ENCODE peak calls at places on chromosome 21, in four cellular contexts. One of them, this sample, is unnamed.
A peak's percentile ranks its signal among the peaks of the same experiment; 100 is the strongest.

GRCh38 chr21:41460578-41461527 is 34.8 kb downstream of the MX1 start:
- DNase-seq in mesendoderm: peak; percentile 75
- DNase-seq in IMR-90: peak; percentile 72
- DNase-seq in H9: peak; percentile 77
- DNase-seq in this sample: peak; percentile 32

GRCh38 chr21:35309316-35309715 is 260.2 kb upstream of the RUNX1 start:
- DNase-seq in mesendoderm: no peak
- DNase-seq in IMR-90: no peak
- DNase-seq in H9: no peak
- DNase-seq in this sample: no peak

GRCh38 chr21:16305686-16306085 is 575.9 kb downstream of the USP25 start:
- DNase-seq in mesendoderm: peak; percentile 32
- DNase-seq in IMR-90: no peak
- DNase-seq in H9: no peak
- DNase-seq in this sample: peak; percentile 32

GRCh38 chr21:26445440-26445839 is 127.6 kb downstream of the CYYR1 start:
- DNase-seq in mesendoderm: no peak
- DNase-seq in IMR-90: peak; percentile 2
- DNase-seq in H9: no peak
- DNase-seq in this sample: no peak

GRCh38 chr21:21085206-21085605 is 87.0 kb downstream of the NCAM2 start:
- DNase-seq in mesendoderm: no peak
- DNase-seq in IMR-90: no peak
- DNase-seq in H9: no peak
- DNase-seq in this sample: no peak

GRCh38 chr21:36747114-36747814 is 48.3 kb downstream of the SIM2 start:
- DNase-seq in mesendoderm: peak; percentile 43
- DNase-seq in IMR-90: no peak
- DNase-seq in H9: peak; percentile 58
- DNase-seq in this sample: no peak

GRCh38 chr21:25835397-25835796 is 100.6 kb downstream of the GABPA start:
- DNase-seq in mesendoderm: no peak
- DNase-seq in IMR-90: no peak
- DNase-seq in H9: no peak
- DNase-seq in this sample: no peak

GRCh38 chr21:15121655-15122120 is 56.9 kb upstream of the NRIP1 start:
- DNase-seq in mesendoderm: peak; percentile 17
- DNase-seq in IMR-90: peak; percentile 47
- DNase-seq in H9: peak; percentile 28
- DNase-seq in this sample: no peak

GRCh38 chr21:15050588-15051377 is 14.0 kb downstream of the NRIP1 start:
- DNase-seq in mesendoderm: peak; percentile 50
- DNase-seq in IMR-90: no peak
- DNase-seq in H9: peak; percentile 44
- DNase-seq in this sample: no peak

GRCh38 chr21:26834181-26834945 is 10.8 kb downstream of the ADAMTS1 start:
- DNase-seq in mesendoderm: no peak
- DNase-seq in IMR-90: peak; percentile 58
- DNase-seq in H9: no peak
- DNase-seq in this sample: no peak

GRCh38 chr21:36684957-36685714 is 13.8 kb upstream of the SIM2 start:
- DNase-seq in mesendoderm: no peak
- DNase-seq in IMR-90: no peak
- DNase-seq in H9: no peak
- DNase-seq in this sample: no peak

GRCh38 chr21:41012425-41012824 is 155.5 kb upstream of the BACE2 start:
- DNase-seq in mesendoderm: no peak
- DNase-seq in IMR-90: no peak
- DNase-seq in H9: no peak
- DNase-seq in this sample: no peak

GRCh38 chr21:16116798-16117197 is 387.0 kb downstream of the USP25 start:
- DNase-seq in mesendoderm: no peak
- DNase-seq in IMR-90: peak; percentile 77
- DNase-seq in H9: no peak
- DNase-seq in this sample: no peak

GRCh38 chr21:16708431-16708830 is 804.4 kb upstream of the CXADR start:
- DNase-seq in mesendoderm: no peak
- DNase-seq in IMR-90: peak; percentile 29
- DNase-seq in H9: no peak
- DNase-seq in this sample: no peak

GRCh38 chr21:36254106-36254941 is 65.7 kb upstream of the MORC3 start:
- DNase-seq in mesendoderm: no peak
- DNase-seq in IMR-90: peak; percentile 37
- DNase-seq in H9: no peak
- DNase-seq in this sample: no peak

GRCh38 chr21:16324630-16325029 is 594.8 kb downstream of the USP25 start:
- DNase-seq in mesendoderm: no peak
- DNase-seq in IMR-90: no peak
- DNase-seq in H9: no peak
- DNase-seq in this sample: no peak

GRCh38 chr21:35316933-35317332 is 267.8 kb upstream of the RUNX1 start:
- DNase-seq in mesendoderm: peak; percentile 54
- DNase-seq in IMR-90: peak; percentile 86
- DNase-seq in H9: no peak
- DNase-seq in this sample: no peak

GRCh38 chr21:15222711-15223110 is 157.9 kb upstream of the NRIP1 start:
- DNase-seq in mesendoderm: no peak
- DNase-seq in IMR-90: no peak
- DNase-seq in H9: no peak
- DNase-seq in this sample: no peak

GRCh38 chr21:25501448-25501847 is 105.8 kb downstream of the MRPL39 start:
- DNase-seq in mesendoderm: no peak
- DNase-seq in IMR-90: no peak
- DNase-seq in H9: no peak
- DNase-seq in this sample: no peak

GRCh38 chr21:36627242-36627641 is 71.7 kb upstream of the SIM2 start:
- DNase-seq in mesendoderm: no peak
- DNase-seq in IMR-90: peak; percentile 41
- DNase-seq in H9: no peak
- DNase-seq in this sample: no peak

GRCh38 chr21:37546949-37547614 is 180.5 kb downstream of the DYRK1A start:
- DNase-seq in mesendoderm: no peak
- DNase-seq in IMR-90: no peak
- DNase-seq in H9: no peak
- DNase-seq in this sample: no peak

GRCh38 chr21:33865996-33866575 is 49.5 kb downstream of the ATP5PO start:
- DNase-seq in mesendoderm: no peak
- DNase-seq in IMR-90: no peak
- DNase-seq in H9: no peak
- DNase-seq in this sample: no peak

GRCh38 chr21:36927718-36928117 is 38.8 kb downstream of the HLCS start:
- DNase-seq in mesendoderm: peak; percentile 79
- DNase-seq in IMR-90: peak; percentile 97
- DNase-seq in H9: peak; percentile 80
- DNase-seq in this sample: peak; percentile 72

GRCh38 chr21:36847189-36847588 is 119.3 kb downstream of the HLCS start:
- DNase-seq in mesendoderm: peak; percentile 59
- DNase-seq in IMR-90: peak; percentile 85
- DNase-seq in H9: no peak
- DNase-seq in this sample: no peak

GRCh38 chr21:25735895-25736597 is 1.3 kb downstream of the GABPA start:
- DNase-seq in mesendoderm: peak; percentile 75
- DNase-seq in IMR-90: peak; percentile 42
- DNase-seq in H9: no peak
- DNase-seq in this sample: no peak

GRCh38 chr21:36048357-36048756 is 12.0 kb downstream of the SETD4 start:
- DNase-seq in mesendoderm: no peak
- DNase-seq in IMR-90: no peak
- DNase-seq in H9: no peak
- DNase-seq in this sample: no peak

GRCh38 chr21:26756491-26757159 is 88.6 kb downstream of the ADAMTS1 start:
- DNase-seq in mesendoderm: peak; percentile 23
- DNase-seq in IMR-90: peak; percentile 55
- DNase-seq in H9: no peak
- DNase-seq in this sample: no peak

GRCh38 chr21:35738342-35738961 is 321.9 kb downstream of the SETD4 start:
- DNase-seq in mesendoderm: no peak
- DNase-seq in IMR-90: peak; percentile 4
- DNase-seq in H9: no peak
- DNase-seq in this sample: no peak

GRCh38 chr21:46441961-46442498 is 16.7 kb upstream of the DIP2A start:
- DNase-seq in mesendoderm: no peak
- DNase-seq in IMR-90: no peak
- DNase-seq in H9: no peak
- DNase-seq in this sample: no peak

GRCh38 chr21:27681038-27681437 is 714.1 kb upstream of the ADAMTS5 start:
- DNase-seq in mesendoderm: no peak
- DNase-seq in IMR-90: peak; percentile 46
- DNase-seq in H9: no peak
- DNase-seq in this sample: no peak

GRCh38 chr21:37532868-37533780 is 166.6 kb downstream of the DYRK1A start:
- DNase-seq in mesendoderm: peak; percentile 49
- DNase-seq in IMR-90: peak; percentile 61
- DNase-seq in H9: no peak
- DNase-seq in this sample: no peak

DNA sequence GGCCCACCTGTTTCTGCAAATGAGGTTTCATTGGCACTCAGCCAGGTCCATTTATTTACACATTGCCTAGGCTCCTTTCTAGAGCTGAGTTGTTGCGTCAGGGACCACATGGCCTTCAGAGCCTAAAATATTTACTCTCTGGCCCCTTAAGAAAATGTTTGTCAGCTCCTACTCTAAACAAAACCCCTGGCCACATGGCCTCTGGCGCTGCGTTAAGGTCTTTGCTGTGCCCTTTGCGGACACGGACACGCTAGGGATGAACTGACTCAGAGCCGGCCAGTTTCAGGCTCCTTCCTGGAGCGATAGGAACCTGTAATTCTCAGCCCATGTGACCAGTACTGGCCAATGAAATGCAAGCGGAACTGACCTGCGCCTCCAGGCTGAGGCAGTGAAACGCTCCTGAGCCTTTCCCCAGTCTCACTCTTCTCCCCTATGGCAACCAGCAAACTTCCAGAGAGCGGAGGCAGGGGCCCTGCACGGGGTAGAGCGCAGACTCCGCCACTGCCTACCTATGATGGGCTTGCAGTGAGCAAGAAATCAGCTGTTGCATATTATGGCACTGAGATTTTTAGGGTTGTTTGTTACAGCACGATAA is 160.3 kb downstream of the ETS2 start:
- DNase-seq in mesendoderm: peak; percentile 86
- DNase-seq in IMR-90: peak; percentile 59
- DNase-seq in H9: peak; percentile 83
- DNase-seq in this sample: no peak
- H3K4ac ChIP-seq in mesendoderm: no peak overlapping the region
- H3K4ac ChIP-seq in IMR-90: peak overlapping the region; percentile 31
- H3K4ac ChIP-seq in H9: no peak overlapping the region
- H3K4ac ChIP-seq in this sample: no peak overlapping the region

DNA sequence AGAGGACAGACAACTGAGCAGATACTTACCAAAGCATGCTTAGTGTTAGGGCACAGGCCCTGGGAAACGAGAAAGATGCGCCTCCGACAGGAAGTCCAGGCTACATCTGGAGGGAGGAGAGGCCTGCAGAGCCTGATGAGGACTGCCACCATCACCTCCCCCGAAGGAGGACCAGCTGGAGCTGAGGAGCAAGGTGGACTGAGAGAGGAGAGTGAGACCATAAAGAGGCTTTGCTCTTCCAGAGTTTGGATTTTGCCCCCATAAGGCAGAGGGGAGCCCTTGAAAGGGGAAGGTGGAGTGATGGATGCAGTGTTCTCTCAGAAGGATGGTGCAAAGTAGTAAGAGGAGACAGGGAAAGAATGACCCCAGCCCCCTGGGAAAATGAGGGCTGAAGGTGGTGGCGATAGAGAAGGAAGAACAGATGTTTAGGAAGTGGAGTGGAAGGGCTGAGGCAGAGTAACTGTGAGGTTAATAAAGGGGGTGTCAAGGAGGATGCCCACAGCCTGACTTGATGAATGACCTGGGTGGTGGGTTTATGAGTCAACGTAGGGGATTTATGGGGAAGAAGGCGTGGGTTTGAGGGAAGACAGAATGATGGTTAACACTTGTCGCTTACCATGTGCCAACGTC is 1.1 kb upstream of the SCAF4 start:
- DNase-seq in mesendoderm: peak; percentile 63
- DNase-seq in IMR-90: peak; percentile 35
- DNase-seq in H9: peak; percentile 41
- DNase-seq in this sample: no peak
- H3K4ac ChIP-seq in mesendoderm: peak overlapping the region; percentile 83
- H3K4ac ChIP-seq in IMR-90: peak overlapping the region; percentile 42
- H3K4ac ChIP-seq in H9: no peak overlapping the region
- H3K4ac ChIP-seq in this sample: no peak overlapping the region

DNA sequence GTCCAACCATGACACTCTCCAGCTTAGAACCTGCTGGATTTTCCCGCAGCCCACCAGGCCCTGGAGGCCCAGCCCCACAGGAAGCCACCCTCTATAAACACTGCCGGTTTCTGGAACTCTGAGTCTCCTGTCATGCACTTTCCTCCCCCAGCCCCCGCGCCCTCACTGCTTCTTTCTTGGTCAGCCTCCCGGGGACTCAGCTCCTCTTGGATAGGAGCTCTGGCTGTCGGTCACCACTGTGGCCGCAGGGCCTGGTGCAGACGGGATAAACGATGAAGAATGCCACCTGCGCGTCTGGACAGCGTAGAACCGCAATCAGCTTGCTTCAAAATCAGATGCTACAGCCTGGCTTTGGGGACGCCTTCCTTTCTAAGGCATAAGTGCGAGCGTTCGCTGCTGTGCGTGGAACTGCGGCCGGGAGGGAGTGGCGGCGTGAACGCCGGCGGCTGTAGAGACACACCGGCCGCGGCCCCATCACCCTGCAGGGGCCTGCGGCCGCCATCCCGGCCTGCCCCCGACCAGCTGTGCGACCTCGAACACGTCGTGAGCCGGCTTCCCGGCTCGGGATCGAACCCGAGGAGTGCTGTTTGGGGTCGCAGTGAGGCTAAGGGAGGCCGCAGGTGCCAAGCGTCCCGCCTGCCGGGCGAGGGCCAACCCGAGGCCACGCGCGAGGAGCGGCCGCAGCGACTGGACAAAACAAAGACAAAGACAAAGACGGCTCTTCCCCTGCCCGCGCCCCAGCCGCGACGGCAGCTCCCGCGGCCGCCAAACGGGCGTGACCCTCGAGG is 728 bp downstream of the PTTG1IP start:
- DNase-seq in mesendoderm: peak; percentile 47
- DNase-seq in IMR-90: peak; percentile 46
- DNase-seq in H9: no peak
- DNase-seq in this sample: peak; percentile 38
- H3K4ac ChIP-seq in mesendoderm: no peak overlapping the region
- H3K4ac ChIP-seq in IMR-90: peak overlapping the region; percentile 83
- H3K4ac ChIP-seq in H9: no peak overlapping the region
- H3K4ac ChIP-seq in this sample: no peak overlapping the region

DNA sequence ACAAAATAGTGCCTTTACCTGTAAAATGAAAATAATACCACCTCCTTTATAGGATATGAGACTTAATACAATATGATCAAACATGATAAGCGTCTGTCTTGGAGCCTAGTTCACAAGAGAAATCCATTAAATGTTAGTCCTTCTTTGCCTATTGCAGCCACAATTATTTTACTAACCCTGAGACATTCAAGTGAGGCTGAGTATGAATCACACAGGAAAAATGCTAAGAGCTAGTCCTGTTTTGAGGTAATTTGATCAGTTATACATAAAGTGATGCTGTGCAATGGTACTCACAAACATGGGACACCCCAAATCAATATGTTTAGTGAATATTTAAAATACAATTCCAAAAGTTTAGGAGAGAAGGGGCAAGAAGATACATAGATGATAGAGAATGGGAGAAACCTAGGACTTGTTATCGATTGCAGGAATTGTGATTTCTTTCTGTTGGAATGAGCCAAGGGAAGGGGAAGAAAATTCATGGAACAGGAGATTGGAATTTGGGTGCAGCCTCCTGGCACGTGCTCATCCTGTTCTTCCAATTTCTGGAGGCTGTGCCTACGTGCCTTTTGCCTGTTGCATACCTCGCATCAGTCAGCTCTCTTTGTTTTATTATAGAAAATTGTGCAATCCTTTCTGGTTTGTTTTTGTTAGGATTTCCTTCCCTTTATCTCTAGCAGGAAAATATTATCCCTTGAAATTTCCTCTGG is 39.9 kb upstream of the BACH1 start:
- DNase-seq in mesendoderm: no peak
- DNase-seq in IMR-90: peak; percentile 89
- DNase-seq in H9: no peak
- DNase-seq in this sample: no peak
- H3K4ac ChIP-seq in mesendoderm: no peak overlapping the region
- H3K4ac ChIP-seq in IMR-90: peak overlapping the region; percentile 87
- H3K4ac ChIP-seq in H9: no peak overlapping the region
- H3K4ac ChIP-seq in this sample: no peak overlapping the region